ENCODE peak calls at places on chromosomes 16 and 17, in four cellular contexts. S is nucleus accumbens; N is stimulated activated CD4-positive, alpha-beta T cell treated with anti-CD3 and anti-CD28 coated beads, Interleukin-4, amount 100 ng/mL, for 4 hours; Z is glutamatergic neuron. F is an unnamed sample.

GRCh38 chr17:47701603-47702002 is 7.6 kb downstream of the TBKBP1 start:
- DNase-seq in Z (no peak), N (no peak), S (no peak), F (no peak)

GRCh38 chr17:8894673-8895578 is 27.5 kb upstream of the PIK3R6 start:
- DNase-seq in Z (peak; percentile 67), S (no peak), N (peak; percentile 35), F (peak; percentile 72)

GRCh38 chr16:53962041-53962440 is 258.1 kb downstream of the FTO start:
- DNase-seq in S (no peak), N (no peak), Z (no peak), F (no peak)

GRCh38 chr17:72733619-72734282 is 358.7 kb downstream of the SLC39A11 start:
- DNase-seq in S (no peak), N (no peak), Z (no peak), F (no peak)

GRCh38 chr16:31118223-31119155 is 1.0 kb downstream of the KAT8 start:
- DNase-seq in S (no peak), N (no peak), Z (no peak), F (no peak)

GRCh38 chr16:4290236-4290830 is 17.5 kb upstream of the TFAP4 start:
- DNase-seq in N (no peak), S (no peak), Z (no peak), F (no peak)

GRCh38 chr17:53626286-53626685 is 196.4 kb upstream of the KIF2B start:
- DNase-seq in N (no peak), S (no peak), Z (no peak), F (no peak)

GRCh38 chr17:44785921-44786320 is 27.1 kb downstream of the ADAM11 start:
- DNase-seq in Z (no peak), S (no peak), N (no peak), F (no peak)

GRCh38 chr17:41835800-41836549 is at the start of gene NT5C3B:
- DNase-seq in N (peak; percentile 52), Z (peak; percentile 77), S (peak; percentile 23), F (peak; percentile 81)

GRCh38 chr17:32348483-32348800 is 1.5 kb upstream of the ZNF207 start:
- DNase-seq in N (no peak), Z (no peak), S (no peak), F (no peak)

GRCh38 chr17:12730931-12731521 is 58.3 kb upstream of the ARHGAP44 start:
- DNase-seq in N (no peak), Z (peak; percentile 46), S (no peak), F (peak; percentile 65)

GRCh38 chr17:79622776-79623175 is 11.9 kb upstream of the RBFOX3 start:
- DNase-seq in Z (no peak), N (no peak), S (no peak), F (no peak)

GRCh38 chr16:11992594-11993524 is 16.3 kb downstream of the SNX29 start:
- DNase-seq in Z (no peak), S (no peak), N (no peak), F (no peak)

GRCh38 chr16:3642397-3643094 is 11.9 kb upstream of the DNASE1 start:
- DNase-seq in Z (peak; percentile 54), N (no peak), S (no peak), F (peak; percentile 45)

GRCh38 chr17:72422505-72423285 is 301.9 kb downstream of the SOX9 start:
- DNase-seq in S (no peak), Z (no peak), N (no peak), F (no peak)

GRCh38 chr17:44467108-44467507 is 36.1 kb downstream of the GPATCH8 start:
- DNase-seq in Z (no peak), S (no peak), N (no peak), F (no peak)

GRCh38 chr16:643050-643368 is 1.4 kb downstream of the MCRIP2 start:
- DNase-seq in N (no peak), S (no peak), Z (no peak), F (no peak)

GRCh38 chr17:511833-512251 is 159.2 kb upstream of the RPH3AL start:
- DNase-seq in Z (no peak), N (no peak), S (no peak), F (no peak)

GRCh38 chr16:14362774-14363371 is 267.2 kb downstream of the PARN start:
- DNase-seq in S (no peak), Z (no peak), N (no peak), F (no peak)

GRCh38 chr16:87297918-87298631 is 19.1 kb downstream of the C16orf95 start:
- DNase-seq in Z (peak; percentile 77), S (no peak), N (no peak), F (peak; percentile 66)

GRCh38 chr17:63136381-63137012 is 170.5 kb downstream of the TANC2 start:
- DNase-seq in Z (no peak), N (no peak), S (no peak), F (no peak)

F was measured in retina.